ENCODE peak calls at places on chromosomes 11 and 22, in five cellular contexts. X is non-pigmented ciliary epithelial cell, Z is Caco-2, V is ovary, J is COLO829. M is an unnamed sample.

GRCh38 chr11:103586756-103587155 is 449.7 kb upstream of the DDI1 start:
- DNase-seq in X (peak), Z (no peak), V (no peak), J (no peak), M (no peak)

GRCh38 chr11:43644626-43645299 is 35.8 kb upstream of the HSD17B12 start:
- DNase-seq in X (no peak), Z (no peak), V (no peak), J (no peak), M (no peak)

GRCh38 chr11:20156280-20156875 is 3.9 kb downstream of the DBX1 start:
- DNase-seq in X (no peak), Z (peak), V (no peak), J (no peak), M (no peak)

GRCh38 chr11:16839821-16840220 is 101.4 kb downstream of the C11orf58 start:
- DNase-seq in X (no peak), Z (no peak), V (no peak), J (no peak), M (no peak)

GRCh38 chr11:116613201-116613910 is 159.4 kb downstream of the BUD13 start:
- DNase-seq in X (no peak), Z (no peak), V (no peak), J (no peak), M (no peak)

GRCh38 chr11:83235825-83236224 is 42.3 kb downstream of the ANKRD42 start:
- DNase-seq in X (no peak), Z (no peak), V (no peak), J (no peak), M (no peak)

GRCh38 chr22:26417406-26417805 is 11.7 kb upstream of the ASPHD2 start:
- DNase-seq in X (no peak), Z (no peak), V (no peak), J (no peak), M (no peak)

GRCh38 chr11:35043933-35044332 is 95.0 kb upstream of the CD44 start:
- DNase-seq in X (no peak), Z (no peak), V (no peak), J (no peak), M (no peak)

GRCh38 chr11:3123316-3123715 is 41.8 kb downstream of the OSBPL5 start:
- DNase-seq in X (no peak), Z (no peak), V (peak), J (no peak), M (no peak)

GRCh38 chr22:23086787-23087186 is 16.5 kb downstream of the GNAZ start:
- DNase-seq in X (no peak), Z (no peak), V (no peak), J (no peak), M (no peak)

GRCh38 chr22:23113847-23114720 is 27.7 kb downstream of the RSPH14 start:
- DNase-seq in X (no peak), Z (no peak), V (no peak), J (peak), M (no peak)

GRCh38 chr11:81967242-81967641 is 766.4 kb downstream of the FAM181B start:
- DNase-seq in X (no peak), Z (no peak), V (no peak), J (no peak), M (no peak)

M was measured in Panc1.